ENCODE peak calls at places on chromosomes 5 and 9, in seven cellular contexts. One of them, this sample, is unnamed.

GRCh38 chr9:97848582-97849237 is 4.3 kb upstream of the FOXE1 start:
- DNase-seq in A549: no peak
- DNase-seq in lower lobe of right lung: peak; percentile 80
- DNase-seq in neural progenitor cell: peak; percentile 59
- DNase-seq in CD8-positive, alpha-beta T cell: no peak
- DNase-seq in cardiac muscle cell: peak; percentile 44
- DNase-seq in body of pancreas: no peak
- DNase-seq in this sample: peak; percentile 78

GRCh38 chr5:79193643-79194042 is 42.3 kb upstream of the JMY start:
- DNase-seq in A549: peak; percentile 22
- DNase-seq in lower lobe of right lung: no peak
- DNase-seq in neural progenitor cell: no peak
- DNase-seq in CD8-positive, alpha-beta T cell: no peak
- DNase-seq in cardiac muscle cell: no peak
- DNase-seq in body of pancreas: peak; percentile 13
- DNase-seq in this sample: no peak

GRCh38 chr9:68702493-68702892 is 2.5 kb upstream of the PIP5K1B start:
- DNase-seq in A549: no peak
- DNase-seq in lower lobe of right lung: no peak
- DNase-seq in neural progenitor cell: no peak
- DNase-seq in CD8-positive, alpha-beta T cell: no peak
- DNase-seq in cardiac muscle cell: no peak
- DNase-seq in body of pancreas: no peak
- DNase-seq in this sample: no peak

GRCh38 chr9:83570359-83570758 is 32.2 kb upstream of the FRMD3 start:
- DNase-seq in A549: no peak
- DNase-seq in lower lobe of right lung: no peak
- DNase-seq in neural progenitor cell: no peak
- DNase-seq in CD8-positive, alpha-beta T cell: no peak
- DNase-seq in cardiac muscle cell: no peak
- DNase-seq in body of pancreas: no peak
- DNase-seq in this sample: no peak

GRCh38 chr5:148623741-148624140 is 30.6 kb downstream of the HTR4 start:
- DNase-seq in A549: no peak
- DNase-seq in lower lobe of right lung: no peak
- DNase-seq in neural progenitor cell: no peak
- DNase-seq in CD8-positive, alpha-beta T cell: no peak
- DNase-seq in cardiac muscle cell: no peak
- DNase-seq in body of pancreas: no peak
- DNase-seq in this sample: no peak

GRCh38 chr5:177452688-177453638 is 6.3 kb downstream of the PRR7 start:
- DNase-seq in A549: no peak
- DNase-seq in lower lobe of right lung: no peak
- DNase-seq in neural progenitor cell: no peak
- DNase-seq in CD8-positive, alpha-beta T cell: no peak
- DNase-seq in cardiac muscle cell: no peak
- DNase-seq in body of pancreas: no peak
- DNase-seq in this sample: no peak

GRCh38 chr9:33164138-33164809 is 2.9 kb downstream of the B4GALT1 start:
- DNase-seq in A549: no peak
- DNase-seq in lower lobe of right lung: no peak
- DNase-seq in neural progenitor cell: no peak
- DNase-seq in CD8-positive, alpha-beta T cell: no peak
- DNase-seq in cardiac muscle cell: peak; percentile 66
- DNase-seq in body of pancreas: no peak
- DNase-seq in this sample: no peak

GRCh38 chr5:137651022-137651421 is 84.9 kb downstream of the KLHL3 start:
- DNase-seq in A549: no peak
- DNase-seq in lower lobe of right lung: no peak
- DNase-seq in neural progenitor cell: no peak
- DNase-seq in CD8-positive, alpha-beta T cell: no peak
- DNase-seq in cardiac muscle cell: no peak
- DNase-seq in body of pancreas: no peak
- DNase-seq in this sample: no peak

GRCh38 chr9:102714184-102714583 is 280.9 kb upstream of the CYLC2 start:
- DNase-seq in A549: no peak
- DNase-seq in lower lobe of right lung: no peak
- DNase-seq in neural progenitor cell: no peak
- DNase-seq in CD8-positive, alpha-beta T cell: no peak
- DNase-seq in cardiac muscle cell: no peak
- DNase-seq in body of pancreas: no peak
- DNase-seq in this sample: no peak

GRCh38 chr5:174192901-174193300 is 147.4 kb downstream of the NSG2 start:
- DNase-seq in A549: no peak
- DNase-seq in lower lobe of right lung: no peak
- DNase-seq in neural progenitor cell: no peak
- DNase-seq in CD8-positive, alpha-beta T cell: no peak
- DNase-seq in cardiac muscle cell: no peak
- DNase-seq in body of pancreas: no peak
- DNase-seq in this sample: no peak

GRCh38 chr5:17400724-17401508 is 97.1 kb upstream of the TAF11L2 start:
- DNase-seq in A549: no peak
- DNase-seq in lower lobe of right lung: no peak
- DNase-seq in neural progenitor cell: peak; percentile 48
- DNase-seq in CD8-positive, alpha-beta T cell: no peak
- DNase-seq in cardiac muscle cell: no peak
- DNase-seq in body of pancreas: no peak
- DNase-seq in this sample: no peak

GRCh38 chr5:148290271-148291195 is 21.7 kb upstream of the SPINK7 start:
- DNase-seq in A549: peak; percentile 11
- DNase-seq in lower lobe of right lung: no peak
- DNase-seq in neural progenitor cell: peak; percentile 57
- DNase-seq in CD8-positive, alpha-beta T cell: no peak
- DNase-seq in cardiac muscle cell: peak; percentile 59
- DNase-seq in body of pancreas: no peak
- DNase-seq in this sample: no peak

GRCh38 chr9:677461-678097 is 163.9 kb upstream of the DMRT1 start:
- DNase-seq in A549: no peak
- DNase-seq in lower lobe of right lung: no peak
- DNase-seq in neural progenitor cell: no peak
- DNase-seq in CD8-positive, alpha-beta T cell: no peak
- DNase-seq in cardiac muscle cell: no peak
- DNase-seq in body of pancreas: no peak
- DNase-seq in this sample: no peak

GRCh38 chr5:109410389-109411174 is 808 bp upstream of the PJA2 start:
- DNase-seq in A549: peak; percentile 83
- DNase-seq in lower lobe of right lung: peak; percentile 87
- DNase-seq in neural progenitor cell: peak; percentile 92
- DNase-seq in CD8-positive, alpha-beta T cell: peak; percentile 16
- DNase-seq in cardiac muscle cell: peak; percentile 86
- DNase-seq in body of pancreas: peak; percentile 82
- DNase-seq in this sample: peak; percentile 87

GRCh38 chr5:156920861-156921431 is 42.1 kb downstream of the TIMD4 start:
- DNase-seq in A549: no peak
- DNase-seq in lower lobe of right lung: no peak
- DNase-seq in neural progenitor cell: no peak
- DNase-seq in CD8-positive, alpha-beta T cell: no peak
- DNase-seq in cardiac muscle cell: no peak
- DNase-seq in body of pancreas: no peak
- DNase-seq in this sample: no peak

GRCh38 chr5:115543365-115543700 is 1.2 kb downstream of the FEM1C start:
- DNase-seq in A549: no peak
- DNase-seq in lower lobe of right lung: no peak
- DNase-seq in neural progenitor cell: peak; percentile 10
- DNase-seq in CD8-positive, alpha-beta T cell: no peak
- DNase-seq in cardiac muscle cell: no peak
- DNase-seq in body of pancreas: peak; percentile 37
- DNase-seq in this sample: no peak

GRCh38 chr9:132644251-132644650 is 25.5 kb downstream of the DDX31 start:
- DNase-seq in A549: peak; percentile 38
- DNase-seq in lower lobe of right lung: no peak
- DNase-seq in neural progenitor cell: peak; percentile 38
- DNase-seq in CD8-positive, alpha-beta T cell: no peak
- DNase-seq in cardiac muscle cell: no peak
- DNase-seq in body of pancreas: no peak
- DNase-seq in this sample: no peak

GRCh38 chr5:102957141-102957540 is 162.8 kb downstream of the GIN1 start:
- DNase-seq in A549: no peak
- DNase-seq in lower lobe of right lung: no peak
- DNase-seq in neural progenitor cell: no peak
- DNase-seq in CD8-positive, alpha-beta T cell: no peak
- DNase-seq in cardiac muscle cell: no peak
- DNase-seq in body of pancreas: no peak
- DNase-seq in this sample: no peak
- H3K4me1 ChIP-seq in A549: peaks cover 19% of the 10 kb centered on the region
- H3K4me1 ChIP-seq in lower lobe of right lung: no peaks in the 10 kb centered on the region
- H3K4me1 ChIP-seq in neural progenitor cell: no peaks in the 10 kb centered on the region
- H3K4me1 ChIP-seq in CD8-positive, alpha-beta T cell: no peaks in the 10 kb centered on the region
- H3K4me1 ChIP-seq in cardiac muscle cell: peaks cover 6% of the 10 kb centered on the region
- H3K4me1 ChIP-seq in body of pancreas: peaks cover 5% of the 10 kb centered on the region
- H3K4me1 ChIP-seq in this sample: no peaks in the 10 kb centered on the region

GRCh38 chr5:181042036-181042435 is 2.0 kb downstream of the BTNL9 start:
- DNase-seq in A549: no peak
- DNase-seq in lower lobe of right lung: no peak
- DNase-seq in neural progenitor cell: no peak
- DNase-seq in CD8-positive, alpha-beta T cell: no peak
- DNase-seq in cardiac muscle cell: no peak
- DNase-seq in body of pancreas: no peak
- DNase-seq in this sample: no peak

GRCh38 chr5:181043285-181044092 is 3.4 kb downstream of the BTNL9 start:
- DNase-seq in A549: peak; percentile 44
- DNase-seq in lower lobe of right lung: no peak
- DNase-seq in neural progenitor cell: no peak
- DNase-seq in CD8-positive, alpha-beta T cell: no peak
- DNase-seq in cardiac muscle cell: no peak
- DNase-seq in body of pancreas: no peak
- DNase-seq in this sample: no peak

GRCh38 chr5:181041043-181041442 is 977 bp downstream of the BTNL9 start:
- DNase-seq in A549: no peak
- DNase-seq in lower lobe of right lung: no peak
- DNase-seq in neural progenitor cell: no peak
- DNase-seq in CD8-positive, alpha-beta T cell: no peak
- DNase-seq in cardiac muscle cell: no peak
- DNase-seq in body of pancreas: no peak
- DNase-seq in this sample: no peak

GRCh38 chr5:181044093-181044599 is 4.1 kb downstream of the BTNL9 start:
- DNase-seq in A549: no peak
- DNase-seq in lower lobe of right lung: no peak
- DNase-seq in neural progenitor cell: no peak
- DNase-seq in CD8-positive, alpha-beta T cell: no peak
- DNase-seq in cardiac muscle cell: no peak
- DNase-seq in body of pancreas: no peak
- DNase-seq in this sample: no peak

DNA sequence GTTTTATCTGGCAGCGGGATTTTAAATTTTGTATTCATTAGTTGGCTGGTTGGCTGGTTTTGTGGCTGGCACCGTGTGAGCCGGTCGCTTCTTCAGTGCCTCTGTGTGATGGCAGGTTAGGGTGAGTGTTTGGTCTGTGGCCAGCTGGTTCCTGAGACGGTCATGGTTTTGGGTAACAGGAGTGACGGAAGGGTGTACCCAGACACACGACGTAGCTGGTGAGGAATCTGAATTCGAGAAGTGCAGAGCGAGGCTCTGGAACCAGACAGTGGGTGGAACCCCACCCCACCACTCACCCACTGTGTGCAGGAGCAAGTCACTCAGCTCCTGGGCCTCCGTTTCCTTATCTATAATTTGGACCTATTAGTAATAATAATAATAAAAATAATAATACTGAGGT is 2.7 kb downstream of the BTNL9 start:
- DNase-seq in A549: no peak
- DNase-seq in lower lobe of right lung: no peak
- DNase-seq in neural progenitor cell: no peak
- DNase-seq in CD8-positive, alpha-beta T cell: no peak
- DNase-seq in cardiac muscle cell: no peak
- DNase-seq in body of pancreas: no peak
- DNase-seq in this sample: no peak
- H3K4me3 ChIP-seq in A549: no peak overlapping the region
- H3K4me3 ChIP-seq in lower lobe of right lung: peak overlapping the region; percentile 47
- H3K4me3 ChIP-seq in neural progenitor cell: no peak overlapping the region
- H3K4me3 ChIP-seq in CD8-positive, alpha-beta T cell: no peak overlapping the region
- H3K4me3 ChIP-seq in cardiac muscle cell: no peak overlapping the region
- H3K4me3 ChIP-seq in body of pancreas: no peak overlapping the region
- H3K4me3 ChIP-seq in this sample: peak overlapping the region; percentile 9

DNA sequence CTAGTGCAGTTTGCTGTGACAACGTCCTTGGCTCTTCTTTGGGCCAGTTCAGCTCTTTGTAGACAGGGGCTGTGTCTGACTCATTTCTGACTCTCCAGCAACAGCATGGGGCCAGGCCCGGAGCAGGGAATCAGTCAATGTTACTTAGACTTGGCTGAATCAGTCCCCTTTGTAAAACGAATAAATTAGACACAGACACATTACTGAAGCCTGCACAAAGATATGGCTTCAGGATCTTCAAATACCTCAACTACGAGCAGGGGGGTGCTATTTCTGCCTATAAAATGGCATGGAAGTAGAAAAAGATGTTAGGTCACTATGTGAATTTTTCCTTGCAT is 204.7 kb downstream of the TTLL11 start:
- DNase-seq in A549: peak; percentile 26
- DNase-seq in lower lobe of right lung: no peak
- DNase-seq in neural progenitor cell: no peak
- DNase-seq in CD8-positive, alpha-beta T cell: no peak
- DNase-seq in cardiac muscle cell: no peak
- DNase-seq in body of pancreas: no peak
- DNase-seq in this sample: no peak
- H3K27ac ChIP-seq in A549: peak overlapping the region; percentile 66
- H3K27ac ChIP-seq in lower lobe of right lung: no peak overlapping the region
- H3K27ac ChIP-seq in neural progenitor cell: no peak overlapping the region
- H3K27ac ChIP-seq in CD8-positive, alpha-beta T cell: no peak overlapping the region
- H3K27ac ChIP-seq in cardiac muscle cell: no peak overlapping the region
- H3K27ac ChIP-seq in body of pancreas: no peak overlapping the region
- H3K27ac ChIP-seq in this sample: no peak overlapping the region

GRCh38 chr5:72125271-72125670 is 18.0 kb downstream of the MAP1B start:
- DNase-seq in A549: no peak
- DNase-seq in lower lobe of right lung: no peak
- DNase-seq in neural progenitor cell: no peak
- DNase-seq in CD8-positive, alpha-beta T cell: no peak
- DNase-seq in cardiac muscle cell: no peak
- DNase-seq in body of pancreas: no peak
- DNase-seq in this sample: no peak

GRCh38 chr5:72123764-72124163 is 16.5 kb downstream of the MAP1B start:
- DNase-seq in A549: no peak
- DNase-seq in lower lobe of right lung: no peak
- DNase-seq in neural progenitor cell: no peak
- DNase-seq in CD8-positive, alpha-beta T cell: no peak
- DNase-seq in cardiac muscle cell: no peak
- DNase-seq in body of pancreas: no peak
- DNase-seq in this sample: no peak

GRCh38 chr5:72121052-72121451 is 13.8 kb downstream of the MAP1B start:
- DNase-seq in A549: no peak
- DNase-seq in lower lobe of right lung: no peak
- DNase-seq in neural progenitor cell: no peak
- DNase-seq in CD8-positive, alpha-beta T cell: no peak
- DNase-seq in cardiac muscle cell: no peak
- DNase-seq in body of pancreas: no peak
- DNase-seq in this sample: no peak

GRCh38 chr5:72121753-72122445 is 14.6 kb downstream of the MAP1B start:
- DNase-seq in A549: no peak
- DNase-seq in lower lobe of right lung: no peak
- DNase-seq in neural progenitor cell: no peak
- DNase-seq in CD8-positive, alpha-beta T cell: no peak
- DNase-seq in cardiac muscle cell: no peak
- DNase-seq in body of pancreas: no peak
- DNase-seq in this sample: no peak

DNA sequence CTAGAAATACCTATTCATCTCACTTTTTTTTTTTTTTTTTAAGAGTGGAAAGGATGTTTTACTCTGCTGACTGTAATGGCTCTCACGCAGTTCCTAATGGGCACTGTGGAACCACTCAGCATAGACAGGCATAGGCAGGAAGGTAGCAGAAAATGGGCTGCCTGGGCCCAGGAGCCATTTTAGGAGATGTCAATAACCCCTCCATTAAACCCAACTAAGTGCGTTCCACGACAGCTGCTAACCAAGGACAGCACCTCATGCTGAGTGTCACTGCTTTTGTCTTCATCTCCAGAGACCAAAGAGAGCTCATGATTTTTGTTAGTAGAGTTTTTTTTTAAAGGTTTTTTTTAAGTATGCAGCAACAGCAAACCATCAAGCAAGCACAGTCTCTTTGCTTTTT is 15.3 kb downstream of the MAP1B start:
- DNase-seq in A549: no peak
- DNase-seq in lower lobe of right lung: no peak
- DNase-seq in neural progenitor cell: no peak
- DNase-seq in CD8-positive, alpha-beta T cell: no peak
- DNase-seq in cardiac muscle cell: no peak
- DNase-seq in body of pancreas: no peak
- DNase-seq in this sample: no peak
- H3K4me1 ChIP-seq in A549: peaks cover 66% of the 10 kb centered on the region
- H3K4me1 ChIP-seq in lower lobe of right lung: no peaks in the 10 kb centered on the region
- H3K4me1 ChIP-seq in neural progenitor cell: peaks cover 49% of the 10 kb centered on the region
- H3K4me1 ChIP-seq in CD8-positive, alpha-beta T cell: no peaks in the 10 kb centered on the region
- H3K4me1 ChIP-seq in cardiac muscle cell: peaks cover 3% of the 10 kb centered on the region
- H3K4me1 ChIP-seq in body of pancreas: no peaks in the 10 kb centered on the region
- H3K4me1 ChIP-seq in this sample: peaks cover 6% of the 10 kb centered on the region